ENCODE peak calls at places on chromosomes 3 and 15, in nine cellular contexts. K, N, E, Z, X, L, S, T and B are unnamed samples.
A peak's percentile ranks its signal among the peaks of the same experiment; 100 is the strongest.

GRCh38 chr3:128317101-128317697 is 149.5 kb downstream of the DNAJB8 start:
- DNase-seq in K (peak; percentile 2), N (no peak), E (no peak), Z (no peak), X (peak; percentile 11), L (no peak), S (no peak), T (no peak), B (no peak)

GRCh38 chr3:123110238-123110952 is 43.6 kb downstream of the PDIA5 start:
- DNase-seq in K (no peak), N (no peak), E (no peak), Z (no peak), X (no peak), L (no peak), S (no peak), T (no peak), B (no peak)

GRCh38 chr15:37372064-37372463 is 271.7 kb upstream of the MEIS2 start:
- DNase-seq in K (no peak), N (no peak), E (no peak), Z (no peak), X (no peak), L (no peak), S (no peak), T (no peak), B (no peak)

GRCh38 chr3:71681224-71681668 is 44.0 kb downstream of the EIF4E3 start:
- DNase-seq in K (peak; percentile 53), N (peak; percentile 83), E (no peak), Z (peak; percentile 59), X (peak; percentile 62), L (peak; percentile 89), S (peak; percentile 56), T (peak; percentile 61), B (peak; percentile 62)

GRCh38 chr3:169390310-169390731 is 273.2 kb downstream of the MECOM start:
- DNase-seq in K (no peak), N (no peak), E (no peak), Z (no peak), X (no peak), L (no peak), S (no peak), T (no peak), B (no peak)

GRCh38 chr15:99753066-99753465 is 19.8 kb upstream of the LYSMD4 start:
- DNase-seq in K (no peak), N (no peak), E (no peak), Z (no peak), X (no peak), L (no peak), S (no peak), T (no peak), B (no peak)

GRCh38 chr3:194329566-194329965 is 21.6 kb downstream of the CPN2 start:
- DNase-seq in K (no peak), N (no peak), E (no peak), Z (no peak), X (no peak), L (no peak), S (no peak), T (no peak), B (no peak)

GRCh38 chr3:131819656-131820055 is 215.2 kb downstream of the CPNE4 start:
- DNase-seq in K (no peak), N (no peak), E (no peak), Z (no peak), X (no peak), L (no peak), S (no peak), T (no peak), B (no peak)

GRCh38 chr3:115146032-115146417 is 1.1 kb downstream of the ZBTB20 start:
- DNase-seq in K (peak; percentile 71), N (peak; percentile 79), E (peak; percentile 37), Z (peak; percentile 38), X (peak; percentile 48), L (peak; percentile 68), S (peak; percentile 43), T (no peak), B (no peak)

GRCh38 chr3:156657862-156658731 is 16.3 kb upstream of the TIPARP start:
- DNase-seq in K (no peak), N (no peak), E (no peak), Z (no peak), X (no peak), L (no peak), S (no peak), T (no peak), B (no peak)

GRCh38 chr3:79329154-79329553 is 438.6 kb downstream of the ROBO1 start:
- DNase-seq in K (no peak), N (peak; percentile 35), E (no peak), Z (no peak), X (no peak), L (no peak), S (no peak), T (no peak), B (no peak)

GRCh38 chr3:57983734-57984518 is 24.3 kb upstream of the FLNB start:
- DNase-seq in K (peak; percentile 86), N (peak; percentile 95), E (peak; percentile 22), Z (peak; percentile 78), X (no peak), L (peak; percentile 82), S (peak; percentile 69), T (no peak), B (peak; percentile 43)

GRCh38 chr15:44188810-44189209 is 6.3 kb downstream of the FRMD5 start:
- DNase-seq in K (no peak), N (no peak), E (no peak), Z (no peak), X (no peak), L (no peak), S (no peak), T (no peak), B (no peak)

GRCh38 chr15:88255496-88256171 is 905 bp downstream of the NTRK3 start:
- DNase-seq in K (no peak), N (peak; percentile 20), E (no peak), Z (peak; percentile 43), X (peak; percentile 48), L (no peak), S (peak; percentile 26), T (no peak), B (peak; percentile 8)
- H3K27me3 ChIP-seq in K (peaks cover 52% of the 10 kb centered on the region), N (peaks cover 43% of the 10 kb centered on the region), E (peaks cover 60% of the 10 kb centered on the region), Z (no peaks in the 10 kb centered on the region), X (peaks cover 3% of the 10 kb centered on the region), L (peaks cover 32% of the 10 kb centered on the region), S (peaks cover 10% of the 10 kb centered on the region), T (peaks cover 6% of the 10 kb centered on the region), B (no peaks in the 10 kb centered on the region)

GRCh38 chr15:78263351-78263781 is 996 bp upstream of the DNAJA4 start:
- DNase-seq in K (no peak), N (no peak), E (no peak), Z (no peak), X (no peak), L (no peak), S (no peak), T (no peak), B (no peak)
- TF ChIP-seq POLR2A in K (no peak), N (no peak), E (no peak), Z (no peak), X (no peak), L (no peak), S (no peak), T (no peak), B (no peak)

GRCh38 chr15:31161990-31162389 is 60.5 kb upstream of the TRPM1 start:
- DNase-seq in K (no peak), N (no peak), E (no peak), Z (no peak), X (no peak), L (no peak), S (no peak), T (no peak), B (no peak)

GRCh38 chr15:31160740-31161495 is 59.4 kb upstream of the TRPM1 start:
- DNase-seq in K (no peak), N (no peak), E (no peak), Z (no peak), X (no peak), L (no peak), S (no peak), T (no peak), B (no peak)

GRCh38 chr15:31162721-31163510 is 61.4 kb upstream of the TRPM1 start:
- DNase-seq in K (no peak), N (no peak), E (no peak), Z (no peak), X (no peak), L (no peak), S (no peak), T (no peak), B (no peak)

GRCh38 chr15:31163769-31164572 is 62.4 kb upstream of the TRPM1 start:
- DNase-seq in K (no peak), N (no peak), E (no peak), Z (no peak), X (no peak), L (no peak), S (no peak), T (no peak), B (no peak)

GRCh38 chr15:31164573-31164912 is 63.0 kb upstream of the TRPM1 start:
- DNase-seq in K (no peak), N (no peak), E (no peak), Z (no peak), X (no peak), L (no peak), S (no peak), T (no peak), B (no peak)
- H3K27me3 ChIP-seq in K (no peaks in the 10 kb centered on the region), N (peaks cover 18% of the 10 kb centered on the region), E (no peaks in the 10 kb centered on the region), Z (no peaks in the 10 kb centered on the region), X (no peaks in the 10 kb centered on the region), L (no peaks in the 10 kb centered on the region), S (no peaks in the 10 kb centered on the region), T (no peaks in the 10 kb centered on the region), B (no peaks in the 10 kb centered on the region)

DNA sequence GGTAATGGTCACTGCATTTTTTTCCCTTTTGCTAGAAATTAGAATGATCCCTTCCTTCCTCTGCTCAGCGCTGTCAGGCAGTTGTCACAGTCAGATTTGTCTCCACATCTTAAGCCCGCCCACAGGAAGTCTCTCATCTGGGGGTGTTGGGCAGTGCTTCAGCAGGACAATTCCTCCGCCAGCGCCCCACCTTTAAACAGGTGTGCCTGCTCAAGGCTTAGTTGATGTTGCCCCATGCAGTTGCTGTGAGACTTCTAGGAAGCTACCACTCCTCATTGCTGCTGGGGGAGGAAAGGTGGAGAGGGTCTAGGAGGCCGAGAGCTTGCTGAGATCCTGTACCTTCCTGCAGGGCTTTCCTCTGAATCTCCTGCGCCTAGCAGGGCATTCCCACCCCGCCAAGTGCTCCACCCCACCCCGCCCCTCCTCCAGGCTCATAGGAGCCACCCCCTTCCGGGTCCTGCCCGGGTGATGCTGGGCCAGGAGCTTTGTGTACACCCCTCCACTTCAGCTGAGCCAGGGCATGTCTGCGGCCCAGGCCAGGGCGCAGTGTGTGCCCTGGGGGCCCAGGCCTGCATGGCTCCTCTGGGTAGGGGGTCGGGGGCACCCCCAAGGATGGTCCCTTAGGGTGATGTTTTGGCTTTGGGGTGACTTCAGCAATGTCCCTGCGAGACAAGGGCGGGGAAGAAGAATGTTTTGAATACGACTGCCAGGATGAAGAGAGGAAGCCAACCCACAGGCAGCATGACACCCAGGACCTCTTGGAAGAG is 68.7 kb downstream of the TRAK1 start:
- DNase-seq in K (no peak), N (no peak), E (no peak), Z (no peak), X (peak; percentile 65), L (peak; percentile 63), S (peak; percentile 13), T (peak; percentile 72), B (no peak)
- TF ChIP-seq POLR2A in K (no peak), N (no peak), E (no peak), Z (no peak), X (no peak), L (peak; percentile 36), S (no peak), T (no peak), B (no peak)

GRCh38 chr3:23157331-23157730 is 45.8 kb upstream of the UBE2E2 start:
- DNase-seq in K (no peak), N (no peak), E (no peak), Z (no peak), X (no peak), L (no peak), S (no peak), T (no peak), B (no peak)

GRCh38 chr3:23153034-23153433 is 50.1 kb upstream of the UBE2E2 start:
- DNase-seq in K (no peak), N (no peak), E (no peak), Z (no peak), X (no peak), L (no peak), S (no peak), T (no peak), B (no peak)
- H3K27me3 ChIP-seq in K (no peaks in the 10 kb centered on the region), N (peaks cover 3% of the 10 kb centered on the region), E (no peaks in the 10 kb centered on the region), Z (no peaks in the 10 kb centered on the region), X (no peaks in the 10 kb centered on the region), L (no peaks in the 10 kb centered on the region), S (no peaks in the 10 kb centered on the region), T (no peaks in the 10 kb centered on the region), B (no peaks in the 10 kb centered on the region)